ENCODE peak calls at places on chromosomes 1 and 21, in eight cellular contexts. H is brain microvascular endothelial cell; G is activated T-cell treated with anti-CD3 and anti-CD28 coated beads, Interleukin-2, amount 50 U/mL, for 72 hours; E is left lung; R is D341Med; N is NCI-H2081; F is NAMALWA; P is RWPE2. Q is an unnamed sample.
A peak's percentile ranks its signal among the peaks of the same experiment; 100 is the strongest.

GRCh38 chr1:63794927-63795326 is 21.1 kb downstream of the ROR1 start:
- DNase-seq in H (peak; percentile 61), G (no peak), E (peak; percentile 64), R (no peak), N (no peak), F (no peak), P (no peak), Q (no peak)

GRCh38 chr1:3174487-3175247 is 105.7 kb downstream of the PRDM16 start:
- DNase-seq in H (no peak), G (no peak), E (peak; percentile 86), R (no peak), N (no peak), F (no peak), P (no peak), Q (no peak)

GRCh38 chr1:16017076-16017460 is 775 bp downstream of the HSPB7 start:
- DNase-seq in H (no peak), G (no peak), E (peak; percentile 41), R (no peak), N (no peak), F (no peak), P (no peak), Q (no peak)

GRCh38 chr1:232995189-232995588 is 44.8 kb downstream of the NTPCR start:
- DNase-seq in H (no peak), G (no peak), E (no peak), R (no peak), N (no peak), F (no peak), P (no peak), Q (no peak)

GRCh38 chr1:200808846-200809245 is 63.9 kb upstream of the GPR25 start:
- DNase-seq in H (no peak), G (no peak), E (no peak), R (no peak), N (no peak), F (no peak), P (no peak), Q (no peak)

GRCh38 chr1:8551057-8551456 is 233.1 kb downstream of the SLC45A1 start:
- DNase-seq in H (no peak), G (no peak), E (no peak), R (no peak), N (no peak), F (no peak), P (no peak), Q (no peak)

GRCh38 chr1:121558514-121558913 is 373.7 kb downstream of the SRGAP2C start:
- DNase-seq in H (peak; percentile 73), G (no peak), E (no peak), R (no peak), N (no peak), F (no peak), P (no peak), Q (no peak)

GRCh38 chr1:187689137-187689536 is 860.4 kb downstream of the PLA2G4A start:
- DNase-seq in H (peak; percentile 74), G (no peak), E (no peak), R (no peak), N (no peak), F (no peak), P (no peak), Q (no peak)

GRCh38 chr1:150875197-150876110 is 945 bp downstream of the ARNT start:
- DNase-seq in H (no peak), G (no peak), E (no peak), R (peak; percentile 43), N (no peak), F (peak; percentile 76), P (no peak), Q (no peak)

GRCh38 chr1:111769517-111770146 is 13.9 kb downstream of the DDX20 start:
- DNase-seq in H (peak; percentile 50), G (peak; percentile 33), E (no peak), R (no peak), N (peak; percentile 22), F (peak; percentile 85), P (no peak), Q (peak; percentile 54)

GRCh38 chr1:152582647-152583046 is 2.3 kb upstream of the LCE3D start:
- DNase-seq in H (no peak), G (no peak), E (no peak), R (no peak), N (no peak), F (no peak), P (no peak), Q (no peak)

GRCh38 chr1:203342192-203342940 is 8.6 kb downstream of the FMOD start:
- DNase-seq in H (peak; percentile 10), G (peak; percentile 35), E (no peak), R (peak; percentile 88), N (peak; percentile 48), F (peak; percentile 68), P (no peak), Q (peak; percentile 30)

GRCh38 chr21:43345746-43346409 is 81.1 kb downstream of the SIK1 start:
- DNase-seq in H (peak; percentile 67), G (peak; percentile 40), E (no peak), R (no peak), N (no peak), F (no peak), P (no peak), Q (no peak)

GRCh38 chr1:181106479-181106878 is 18.0 kb downstream of the IER5 start:
- DNase-seq in H (no peak), G (no peak), E (no peak), R (no peak), N (no peak), F (no peak), P (no peak), Q (no peak)

GRCh38 chr1:219498666-219499065 is 114.2 kb downstream of the ZC3H11B start:
- DNase-seq in H (no peak), G (no peak), E (no peak), R (no peak), N (no peak), F (no peak), P (no peak), Q (no peak)

GRCh38 chr1:162003825-162004205 is 19.9 kb downstream of the OLFML2B start:
- DNase-seq in H (peak; percentile 78), G (no peak), E (no peak), R (no peak), N (no peak), F (no peak), P (no peak), Q (no peak)

GRCh38 chr1:16254263-16254948 is 17.4 kb upstream of the CPLANE2 start:
- DNase-seq in H (no peak), G (no peak), E (no peak), R (no peak), N (no peak), F (no peak), P (no peak), Q (no peak)

GRCh38 chr1:49048188-49048587 is 271.5 kb upstream of the BEND5 start:
- DNase-seq in H (no peak), G (no peak), E (no peak), R (peak; percentile 19), N (no peak), F (no peak), P (no peak), Q (no peak)

GRCh38 chr1:209692745-209693504 is 11.7 kb upstream of the HSD11B1 start:
- DNase-seq in H (peak; percentile 55), G (peak; percentile 78), E (peak; percentile 45), R (peak; percentile 74), N (peak; percentile 85), F (peak; percentile 73), P (no peak), Q (peak; percentile 50)

GRCh38 chr1:171233183-171233582 is 15.1 kb upstream of the FMO1 start:
- DNase-seq in H (no peak), G (no peak), E (no peak), R (no peak), N (no peak), F (peak; percentile 22), P (no peak), Q (no peak)

GRCh38 chr1:198220428-198220827 is 63.6 kb downstream of the NEK7 start:
- DNase-seq in H (peak; percentile 95), G (no peak), E (no peak), R (no peak), N (no peak), F (no peak), P (no peak), Q (no peak)

GRCh38 chr21:45441431-45442255 is 36.7 kb downstream of the COL18A1 start:
- DNase-seq in H (no peak), G (no peak), E (peak; percentile 72), R (no peak), N (no peak), F (no peak), P (no peak), Q (no peak)

GRCh38 chr1:164588388-164589341 is 29.7 kb downstream of the PBX1 start:
- DNase-seq in H (peak; percentile 66), G (no peak), E (no peak), R (peak; percentile 66), N (no peak), F (no peak), P (no peak), Q (no peak)

GRCh38 chr1:185045793-185046441 is 559 bp downstream of the RNF2 start:
- DNase-seq in H (peak; percentile 24), G (peak; percentile 47), E (peak; percentile 87), R (peak; percentile 80), N (no peak), F (peak; percentile 51), P (no peak), Q (no peak)

GRCh38 chr1:30287976-30288375 is 435.4 kb downstream of the MATN1 start:
- DNase-seq in H (no peak), G (no peak), E (no peak), R (no peak), N (no peak), F (no peak), P (no peak), Q (no peak)

GRCh38 chr1:172708452-172708851 is 49.5 kb downstream of the FASLG start:
- DNase-seq in H (no peak), G (peak; percentile 42), E (no peak), R (no peak), N (no peak), F (no peak), P (no peak), Q (no peak)

GRCh38 chr21:22352088-22352487 is 1353.9 kb downstream of the NCAM2 start:
- DNase-seq in H (no peak), G (no peak), E (no peak), R (no peak), N (no peak), F (no peak), P (no peak), Q (no peak)

GRCh38 chr1:154520333-154520732 is 18.1 kb upstream of the SHE start:
- DNase-seq in H (peak; percentile 13), G (no peak), E (no peak), R (no peak), N (no peak), F (no peak), P (no peak), Q (no peak)

GRCh38 chr1:20633190-20634064 is at the start of gene PINK1:
- DNase-seq in H (peak; percentile 60), G (peak; percentile 82), E (peak; percentile 96), R (peak; percentile 93), N (peak; percentile 46), F (peak; percentile 80), P (peak; percentile 86), Q (peak; percentile 51)

GRCh38 chr1:239844833-239845232 is 246.8 kb upstream of the FMN2 start:
- DNase-seq in H (no peak), G (no peak), E (no peak), R (no peak), N (no peak), F (no peak), P (no peak), Q (no peak)

GRCh38 chr1:1471389-1472045 is at the start of gene ATAD3B:
- DNase-seq in H (peak; percentile 89), G (peak; percentile 95), E (peak; percentile 96), R (peak; percentile 94), N (peak; percentile 87), F (peak; percentile 96), P (peak; percentile 93), Q (peak; percentile 55)

GRCh38 chr1:91805343-91805801 is 80.6 kb downstream of the TGFBR3 start:
- DNase-seq in H (no peak), G (peak; percentile 27), E (no peak), R (no peak), N (no peak), F (peak; percentile 42), P (no peak), Q (no peak)

GRCh38 chr1:81305997-81306452 is 494.7 kb upstream of the ADGRL2 start:
- DNase-seq in H (peak; percentile 17), G (no peak), E (no peak), R (peak; percentile 40), N (peak; percentile 52), F (peak; percentile 26), P (no peak), Q (peak; percentile 97)

GRCh38 chr1:202376247-202376646 is 27.7 kb downstream of the PPP1R12B start:
- DNase-seq in H (no peak), G (no peak), E (no peak), R (no peak), N (no peak), F (no peak), P (no peak), Q (no peak)